ENCODE peak calls at places on chromosome 15, in four cellular contexts. One of them, this sample, is unnamed.

GRCh38 chr15:88835646-88836045 is 32.4 kb downstream of the ACAN start:
- DNase-seq in stimulated activated CD8-positive, alpha-beta memory T cell treated with anti-CD3 and anti-CD28 coated beads, Interleukin-4, amount 100 ng/mL, for 24 hours: no peak
- DNase-seq in AG20443: peak; percentile 60
- DNase-seq in MCF 10A: peak; percentile 33
- DNase-seq in this sample: no peak

GRCh38 chr15:64949383-64950141 is 37.9 kb downstream of the ANKDD1A start:
- DNase-seq in stimulated activated CD8-positive, alpha-beta memory T cell treated with anti-CD3 and anti-CD28 coated beads, Interleukin-4, amount 100 ng/mL, for 24 hours: no peak
- DNase-seq in AG20443: no peak
- DNase-seq in MCF 10A: no peak
- DNase-seq in this sample: peak; percentile 86

GRCh38 chr15:59528965-59529402 is 82.6 kb upstream of the GCNT3 start:
- DNase-seq in stimulated activated CD8-positive, alpha-beta memory T cell treated with anti-CD3 and anti-CD28 coated beads, Interleukin-4, amount 100 ng/mL, for 24 hours: peak; percentile 36
- DNase-seq in AG20443: peak; percentile 90
- DNase-seq in MCF 10A: peak; percentile 92
- DNase-seq in this sample: peak; percentile 92

GRCh38 chr15:38196116-38196515 is 56.5 kb upstream of the SPRED1 start:
- DNase-seq in stimulated activated CD8-positive, alpha-beta memory T cell treated with anti-CD3 and anti-CD28 coated beads, Interleukin-4, amount 100 ng/mL, for 24 hours: no peak
- DNase-seq in AG20443: no peak
- DNase-seq in MCF 10A: no peak
- DNase-seq in this sample: no peak

GRCh38 chr15:90644946-90645725 is 72.0 kb upstream of the BLM start:
- DNase-seq in stimulated activated CD8-positive, alpha-beta memory T cell treated with anti-CD3 and anti-CD28 coated beads, Interleukin-4, amount 100 ng/mL, for 24 hours: no peak
- DNase-seq in AG20443: no peak
- DNase-seq in MCF 10A: no peak
- DNase-seq in this sample: no peak

GRCh38 chr15:90873998-90874605 is 5.7 kb downstream of the FURIN start:
- DNase-seq in stimulated activated CD8-positive, alpha-beta memory T cell treated with anti-CD3 and anti-CD28 coated beads, Interleukin-4, amount 100 ng/mL, for 24 hours: no peak
- DNase-seq in AG20443: no peak
- DNase-seq in MCF 10A: peak; percentile 23
- DNase-seq in this sample: no peak

GRCh38 chr15:96121521-96121920 is 209.0 kb upstream of the NR2F2 start:
- DNase-seq in stimulated activated CD8-positive, alpha-beta memory T cell treated with anti-CD3 and anti-CD28 coated beads, Interleukin-4, amount 100 ng/mL, for 24 hours: no peak
- DNase-seq in AG20443: peak; percentile 40
- DNase-seq in MCF 10A: no peak
- DNase-seq in this sample: peak; percentile 61

GRCh38 chr15:66515901-66516322 is 10.8 kb downstream of the ZWILCH start:
- DNase-seq in stimulated activated CD8-positive, alpha-beta memory T cell treated with anti-CD3 and anti-CD28 coated beads, Interleukin-4, amount 100 ng/mL, for 24 hours: no peak
- DNase-seq in AG20443: peak; percentile 33
- DNase-seq in MCF 10A: no peak
- DNase-seq in this sample: no peak

GRCh38 chr15:43518073-43518761 is 809 bp downstream of the MAP1A start:
- DNase-seq in stimulated activated CD8-positive, alpha-beta memory T cell treated with anti-CD3 and anti-CD28 coated beads, Interleukin-4, amount 100 ng/mL, for 24 hours: no peak
- DNase-seq in AG20443: peak; percentile 62
- DNase-seq in MCF 10A: no peak
- DNase-seq in this sample: no peak

GRCh38 chr15:89916660-89917059 is 3.9 kb upstream of the ARPIN start:
- DNase-seq in stimulated activated CD8-positive, alpha-beta memory T cell treated with anti-CD3 and anti-CD28 coated beads, Interleukin-4, amount 100 ng/mL, for 24 hours: no peak
- DNase-seq in AG20443: no peak
- DNase-seq in MCF 10A: no peak
- DNase-seq in this sample: no peak

GRCh38 chr15:65083262-65083701 is 6.7 kb downstream of the KBTBD13 start:
- DNase-seq in stimulated activated CD8-positive, alpha-beta memory T cell treated with anti-CD3 and anti-CD28 coated beads, Interleukin-4, amount 100 ng/mL, for 24 hours: no peak
- DNase-seq in AG20443: no peak
- DNase-seq in MCF 10A: no peak
- DNase-seq in this sample: no peak

GRCh38 chr15:79003301-79003700 is 58.5 kb upstream of the CTSH start:
- DNase-seq in stimulated activated CD8-positive, alpha-beta memory T cell treated with anti-CD3 and anti-CD28 coated beads, Interleukin-4, amount 100 ng/mL, for 24 hours: no peak
- DNase-seq in AG20443: peak; percentile 24
- DNase-seq in MCF 10A: no peak
- DNase-seq in this sample: peak; percentile 8

GRCh38 chr15:96398769-96399168 is 68.3 kb downstream of the NR2F2 start:
- DNase-seq in stimulated activated CD8-positive, alpha-beta memory T cell treated with anti-CD3 and anti-CD28 coated beads, Interleukin-4, amount 100 ng/mL, for 24 hours: no peak
- DNase-seq in AG20443: no peak
- DNase-seq in MCF 10A: no peak
- DNase-seq in this sample: no peak

GRCh38 chr15:44536298-44536961 is 517 bp upstream of the EIF3J start:
- DNase-seq in stimulated activated CD8-positive, alpha-beta memory T cell treated with anti-CD3 and anti-CD28 coated beads, Interleukin-4, amount 100 ng/mL, for 24 hours: no peak
- DNase-seq in AG20443: peak; percentile 93
- DNase-seq in MCF 10A: peak; percentile 87
- DNase-seq in this sample: peak; percentile 83

GRCh38 chr15:84099181-84099580 is 136.4 kb upstream of the GOLGA6L4 start:
- DNase-seq in stimulated activated CD8-positive, alpha-beta memory T cell treated with anti-CD3 and anti-CD28 coated beads, Interleukin-4, amount 100 ng/mL, for 24 hours: no peak
- DNase-seq in AG20443: no peak
- DNase-seq in MCF 10A: peak; percentile 38
- DNase-seq in this sample: no peak

GRCh38 chr15:48205981-48206380 is at the start of gene SLC12A1:
- DNase-seq in stimulated activated CD8-positive, alpha-beta memory T cell treated with anti-CD3 and anti-CD28 coated beads, Interleukin-4, amount 100 ng/mL, for 24 hours: no peak
- DNase-seq in AG20443: no peak
- DNase-seq in MCF 10A: no peak
- DNase-seq in this sample: no peak

GRCh38 chr15:40501487-40501886 is 30.7 kb downstream of the CHST14 start:
- DNase-seq in stimulated activated CD8-positive, alpha-beta memory T cell treated with anti-CD3 and anti-CD28 coated beads, Interleukin-4, amount 100 ng/mL, for 24 hours: no peak
- DNase-seq in AG20443: no peak
- DNase-seq in MCF 10A: peak; percentile 46
- DNase-seq in this sample: peak; percentile 57

GRCh38 chr15:69400850-69401249 is 13.3 kb upstream of the KIF23 start:
- DNase-seq in stimulated activated CD8-positive, alpha-beta memory T cell treated with anti-CD3 and anti-CD28 coated beads, Interleukin-4, amount 100 ng/mL, for 24 hours: no peak
- DNase-seq in AG20443: no peak
- DNase-seq in MCF 10A: no peak
- DNase-seq in this sample: no peak

GRCh38 chr15:27752682-27753081 is 346.4 kb downstream of the OCA2 start:
- DNase-seq in stimulated activated CD8-positive, alpha-beta memory T cell treated with anti-CD3 and anti-CD28 coated beads, Interleukin-4, amount 100 ng/mL, for 24 hours: no peak
- DNase-seq in AG20443: no peak
- DNase-seq in MCF 10A: no peak
- DNase-seq in this sample: no peak

GRCh38 chr15:80934761-80935221 is 54.8 kb downstream of the MESD start:
- DNase-seq in stimulated activated CD8-positive, alpha-beta memory T cell treated with anti-CD3 and anti-CD28 coated beads, Interleukin-4, amount 100 ng/mL, for 24 hours: no peak
- DNase-seq in AG20443: peak; percentile 30
- DNase-seq in MCF 10A: no peak
- DNase-seq in this sample: no peak

GRCh38 chr15:35289029-35289617 is 204.0 kb upstream of the NANOGP8 start:
- DNase-seq in stimulated activated CD8-positive, alpha-beta memory T cell treated with anti-CD3 and anti-CD28 coated beads, Interleukin-4, amount 100 ng/mL, for 24 hours: no peak
- DNase-seq in AG20443: peak; percentile 62
- DNase-seq in MCF 10A: peak; percentile 61
- DNase-seq in this sample: peak; percentile 71

GRCh38 chr15:62835762-62836161 is 206.8 kb upstream of the TPM1 start:
- DNase-seq in stimulated activated CD8-positive, alpha-beta memory T cell treated with anti-CD3 and anti-CD28 coated beads, Interleukin-4, amount 100 ng/mL, for 24 hours: no peak
- DNase-seq in AG20443: no peak
- DNase-seq in MCF 10A: no peak
- DNase-seq in this sample: no peak

GRCh38 chr15:47158573-47158972 is 558.7 kb upstream of the SEMA6D start:
- DNase-seq in stimulated activated CD8-positive, alpha-beta memory T cell treated with anti-CD3 and anti-CD28 coated beads, Interleukin-4, amount 100 ng/mL, for 24 hours: no peak
- DNase-seq in AG20443: no peak
- DNase-seq in MCF 10A: no peak
- DNase-seq in this sample: no peak

GRCh38 chr15:69526086-69526485 is 73.5 kb downstream of the RPLP1 start:
- DNase-seq in stimulated activated CD8-positive, alpha-beta memory T cell treated with anti-CD3 and anti-CD28 coated beads, Interleukin-4, amount 100 ng/mL, for 24 hours: no peak
- DNase-seq in AG20443: no peak
- DNase-seq in MCF 10A: no peak
- DNase-seq in this sample: no peak

GRCh38 chr15:69939513-69940440 is 157.9 kb downstream of the TLE3 start:
- DNase-seq in stimulated activated CD8-positive, alpha-beta memory T cell treated with anti-CD3 and anti-CD28 coated beads, Interleukin-4, amount 100 ng/mL, for 24 hours: no peak
- DNase-seq in AG20443: no peak
- DNase-seq in MCF 10A: no peak
- DNase-seq in this sample: peak; percentile 16

GRCh38 chr15:101017935-101018849 is 99.0 kb downstream of the LRRK1 start:
- DNase-seq in stimulated activated CD8-positive, alpha-beta memory T cell treated with anti-CD3 and anti-CD28 coated beads, Interleukin-4, amount 100 ng/mL, for 24 hours: no peak
- DNase-seq in AG20443: no peak
- DNase-seq in MCF 10A: peak; percentile 45
- DNase-seq in this sample: no peak